ENCODE peak calls at places on chromosomes 16 and 17, in eight cellular contexts. One of them, this sample, is unnamed.

GRCh38 chr17:80780381-80781187 is 211.1 kb upstream of the CHMP6 start:
- DNase-seq in KG1: peak; percentile 13
- DNase-seq in T-helper 1 cell: no peak
- DNase-seq in HCEC 1CT: no peak
- DNase-seq in osteocyte: no peak
- DNase-seq in amygdala: no peak
- DNase-seq in lung microvascular endothelial cell: no peak
- DNase-seq in endothelial cell: no peak
- DNase-seq in this sample: peak; percentile 47

GRCh38 chr16:71754652-71755051 is 30.2 kb upstream of the PHLPP2 start:
- DNase-seq in endothelial cell: no peak
- DNase-seq in lung microvascular endothelial cell: no peak
- DNase-seq in HCEC 1CT: no peak
- DNase-seq in amygdala: no peak
- DNase-seq in T-helper 1 cell: no peak
- DNase-seq in osteocyte: no peak
- DNase-seq in KG1: no peak
- DNase-seq in this sample: no peak

GRCh38 chr16:22638393-22639206 is 127.9 kb downstream of the NPIPB5 start:
- DNase-seq in lung microvascular endothelial cell: no peak
- DNase-seq in osteocyte: no peak
- DNase-seq in amygdala: no peak
- DNase-seq in endothelial cell: no peak
- DNase-seq in T-helper 1 cell: no peak
- DNase-seq in KG1: no peak
- DNase-seq in HCEC 1CT: peak; percentile 97
- DNase-seq in this sample: peak; percentile 86

GRCh38 chr16:89237733-89238132 is 20.2 kb downstream of the ZNF778 start:
- DNase-seq in osteocyte: no peak
- DNase-seq in endothelial cell: no peak
- DNase-seq in HCEC 1CT: no peak
- DNase-seq in KG1: no peak
- DNase-seq in lung microvascular endothelial cell: no peak
- DNase-seq in T-helper 1 cell: no peak
- DNase-seq in amygdala: no peak
- DNase-seq in this sample: no peak

GRCh38 chr17:73309727-73310555 is 1.9 kb downstream of the CDC42EP4 start:
- DNase-seq in HCEC 1CT: peak; percentile 43
- DNase-seq in KG1: no peak
- DNase-seq in endothelial cell: peak; percentile 16
- DNase-seq in amygdala: no peak
- DNase-seq in lung microvascular endothelial cell: no peak
- DNase-seq in osteocyte: no peak
- DNase-seq in T-helper 1 cell: no peak
- DNase-seq in this sample: no peak

GRCh38 chr17:79664925-79665738 is 54.3 kb upstream of the RBFOX3 start:
- DNase-seq in KG1: no peak
- DNase-seq in amygdala: no peak
- DNase-seq in lung microvascular endothelial cell: peak; percentile 83
- DNase-seq in T-helper 1 cell: no peak
- DNase-seq in HCEC 1CT: no peak
- DNase-seq in endothelial cell: peak; percentile 31
- DNase-seq in osteocyte: peak; percentile 70
- DNase-seq in this sample: no peak

GRCh38 chr16:27401768-27402568 is at the start of gene IL21R:
- DNase-seq in HCEC 1CT: no peak
- DNase-seq in osteocyte: peak; percentile 84
- DNase-seq in lung microvascular endothelial cell: peak; percentile 66
- DNase-seq in endothelial cell: no peak
- DNase-seq in KG1: peak; percentile 40
- DNase-seq in T-helper 1 cell: peak; percentile 80
- DNase-seq in amygdala: no peak
- DNase-seq in this sample: peak; percentile 79

GRCh38 chr17:44543213-44543904 is 13.9 kb upstream of the FZD2 start:
- DNase-seq in T-helper 1 cell: no peak
- DNase-seq in KG1: no peak
- DNase-seq in amygdala: no peak
- DNase-seq in endothelial cell: peak; percentile 33
- DNase-seq in lung microvascular endothelial cell: no peak
- DNase-seq in HCEC 1CT: peak; percentile 94
- DNase-seq in osteocyte: peak; percentile 91
- DNase-seq in this sample: peak; percentile 95